ENCODE peak calls at places on chromosomes 7 and 10, in four cellular contexts. X, D, P and J are unnamed samples.

GRCh38 chr10:131725736-131726459 is 174.9 kb upstream of the PPP2R2D start:
- DNase-seq in X (no peak), D (no peak), P (no peak), J (no peak)

GRCh38 chr10:93081834-93082233 is 8.1 kb downstream of the CYP26A1 start:
- DNase-seq in X (no peak), D (no peak), P (no peak), J (peak)

GRCh38 chr10:17219024-17219423 is 9.0 kb upstream of the VIM start:
- DNase-seq in X (no peak), D (no peak), P (no peak), J (no peak)

GRCh38 chr7:123643495-123644428 is 11.9 kb upstream of the LMOD2 start:
- DNase-seq in X (no peak), D (peak), P (no peak), J (peak)

GRCh38 chr7:44969701-44970494 is 8.9 kb downstream of the MYO1G start:
- DNase-seq in X (no peak), D (no peak), P (no peak), J (no peak)

GRCh38 chr10:118840071-118840775 is 85.5 kb upstream of the CACUL1 start:
- DNase-seq in X (no peak), D (no peak), P (peak), J (no peak)

GRCh38 chr10:96606216-96606615 is 19.4 kb upstream of the TM9SF3 start:
- DNase-seq in X (no peak), D (no peak), P (no peak), J (no peak)

GRCh38 chr10:97771055-97771811 is 566 bp downstream of the SFRP5 start:
- DNase-seq in X (no peak), D (peak), P (no peak), J (no peak)

GRCh38 chr7:50660040-50660829 is 95.0 kb upstream of the DDC start:
- DNase-seq in X (no peak), D (peak), P (no peak), J (no peak)

GRCh38 chr7:136045992-136046391 is 68.8 kb upstream of the MTPN start:
- DNase-seq in X (no peak), D (no peak), P (no peak), J (no peak)

GRCh38 chr7:114086491-114086905 is 167.7 kb upstream of the PPP1R3A start:
- DNase-seq in X (no peak), D (peak), P (no peak), J (no peak)

GRCh38 chr7:46763348-46763747 is 818.6 kb downstream of the TNS3 start:
- DNase-seq in X (no peak), D (no peak), P (no peak), J (no peak)

GRCh38 chr7:8938036-8938435 is 504.6 kb downstream of the NXPH1 start:
- DNase-seq in X (no peak), D (no peak), P (no peak), J (no peak)

GRCh38 chr7:5500056-5500776 is 76.6 kb upstream of the TNRC18 start:
- DNase-seq in X (no peak), D (no peak), P (no peak), J (no peak)

GRCh38 chr10:124098575-124098974 is 5.2 kb upstream of the CHST15 start:
- DNase-seq in X (no peak), D (no peak), P (no peak), J (no peak)

GRCh38 chr7:46146454-46147255 is 225.6 kb upstream of the IGFBP3 start:
- DNase-seq in X (no peak), D (no peak), P (no peak), J (no peak)

GRCh38 chr10:129940617-129941198 is 23.4 kb downstream of the EBF3 start:
- DNase-seq in X (no peak), D (no peak), P (no peak), J (no peak)

GRCh38 chr10:87053577-87054181 is 33.6 kb downstream of the FAM25A start:
- DNase-seq in X (no peak), D (no peak), P (no peak), J (no peak)

DNA sequence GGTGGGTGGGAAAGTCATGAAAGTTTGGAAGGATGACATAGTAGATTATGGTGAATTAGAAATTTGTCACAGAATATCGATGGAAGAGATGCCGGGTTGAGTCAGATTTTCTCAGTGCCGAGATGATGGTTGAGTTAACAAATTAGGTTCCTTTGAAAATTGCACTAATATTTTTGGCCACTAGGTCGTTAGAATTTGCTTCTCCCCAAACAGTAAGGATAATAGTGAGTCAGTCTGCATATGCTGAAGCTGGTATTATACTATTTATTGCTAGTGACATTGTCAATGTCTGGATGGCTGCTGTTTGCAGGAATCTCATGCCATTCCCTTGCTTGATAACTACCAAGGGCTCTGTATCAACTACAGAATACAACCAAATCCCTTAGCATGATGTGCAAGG is 37.7 kb upstream of the MINDY3 start:
- DNase-seq in X (no peak), D (no peak), P (no peak), J (no peak)
- TF ChIP-seq HDAC2 in X (no peak), D (no peak), P (no peak), J (no peak)

DNA sequence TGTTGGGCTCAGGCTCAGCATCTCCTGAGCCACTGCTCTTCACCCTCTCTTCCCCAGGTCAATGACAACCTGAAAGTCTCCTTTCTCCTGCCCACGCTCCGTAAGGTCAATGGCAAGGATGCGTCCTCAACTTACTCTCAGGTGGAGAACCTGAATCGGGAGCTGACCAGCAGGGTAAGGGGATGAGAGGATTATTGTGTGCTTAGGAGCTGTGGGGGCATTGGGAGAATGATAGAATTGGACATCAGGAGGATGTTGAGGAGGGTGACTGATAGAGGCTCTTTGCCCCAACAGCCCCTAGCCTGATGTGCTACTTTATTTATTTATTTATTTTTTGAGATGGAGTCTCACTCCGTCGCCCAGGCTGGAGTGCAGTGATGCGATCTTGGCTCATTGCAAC is 1.3 kb downstream of the LRWD1 start:
- DNase-seq in X (no peak), D (no peak), P (no peak), J (no peak)
- TF ChIP-seq BRCA1 in X (no peak), D (no peak), P (no peak), J (no peak)

GRCh38 chr7:151483700-151483960 is 36.1 kb downstream of the RHEB start:
- DNase-seq in X (no peak), D (no peak), P (no peak), J (no peak)

GRCh38 chr7:151486074-151486473 is 33.6 kb downstream of the RHEB start:
- DNase-seq in X (no peak), D (no peak), P (no peak), J (no peak)

GRCh38 chr7:151482883-151483699 is 36.6 kb downstream of the RHEB start:
- DNase-seq in X (no peak), D (no peak), P (no peak), J (no peak)

GRCh38 chr7:151487246-151487645 is 32.4 kb downstream of the RHEB start:
- DNase-seq in X (no peak), D (no peak), P (no peak), J (no peak)

DNA sequence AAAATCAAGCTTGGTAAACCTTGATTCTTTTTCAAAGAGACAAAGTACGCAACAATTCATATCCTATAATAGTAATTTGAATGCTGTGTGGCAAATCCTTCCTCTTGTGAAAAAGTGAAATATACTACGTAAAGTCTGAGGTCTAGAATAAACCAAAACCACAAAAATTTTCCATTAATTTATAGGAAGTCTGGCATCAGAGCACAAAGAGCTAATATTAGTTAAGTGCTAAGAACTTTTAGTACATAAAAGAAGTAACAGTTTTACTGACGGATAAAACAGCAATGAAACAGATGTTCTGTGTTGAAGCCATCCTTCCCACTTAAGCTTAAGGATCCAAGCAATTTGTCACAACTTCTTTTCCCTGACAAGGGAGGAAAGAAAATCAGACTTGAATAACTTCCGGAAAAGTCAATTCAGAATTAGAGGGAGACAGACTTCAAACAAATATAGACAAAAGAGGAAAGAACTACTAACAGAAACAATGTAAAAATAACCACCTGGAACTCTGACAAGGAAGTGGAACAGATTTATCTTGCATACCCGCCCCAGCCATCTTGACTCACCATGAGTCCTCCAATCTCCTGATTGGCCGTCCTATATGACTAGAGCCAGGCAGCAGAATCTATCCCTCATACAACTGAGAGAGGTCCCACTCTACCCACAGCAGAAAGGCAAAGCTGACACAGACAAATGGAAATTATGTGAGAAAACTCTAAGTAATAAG is 34.5 kb downstream of the RHEB start:
- DNase-seq in X (no peak), D (no peak), P (peak), J (no peak)
- TF ChIP-seq CHD2 in X (no peak), D (no peak), P (no peak), J (no peak)

GRCh38 chr7:21352540-21353387 is 75.1 kb upstream of the SP4 start:
- DNase-seq in X (peak), D (no peak), P (no peak), J (no peak)
- TF ChIP-seq HDAC2 in X (no peak), D (no peak), P (no peak), J (no peak)

GRCh38 chr10:73460897-73461296 is 27.5 kb upstream of the MSS51 start:
- DNase-seq in X (no peak), D (no peak), P (no peak), J (no peak)
- TF ChIP-seq BRCA1 in X (no peak), D (no peak), P (no peak), J (no peak)

DNA sequence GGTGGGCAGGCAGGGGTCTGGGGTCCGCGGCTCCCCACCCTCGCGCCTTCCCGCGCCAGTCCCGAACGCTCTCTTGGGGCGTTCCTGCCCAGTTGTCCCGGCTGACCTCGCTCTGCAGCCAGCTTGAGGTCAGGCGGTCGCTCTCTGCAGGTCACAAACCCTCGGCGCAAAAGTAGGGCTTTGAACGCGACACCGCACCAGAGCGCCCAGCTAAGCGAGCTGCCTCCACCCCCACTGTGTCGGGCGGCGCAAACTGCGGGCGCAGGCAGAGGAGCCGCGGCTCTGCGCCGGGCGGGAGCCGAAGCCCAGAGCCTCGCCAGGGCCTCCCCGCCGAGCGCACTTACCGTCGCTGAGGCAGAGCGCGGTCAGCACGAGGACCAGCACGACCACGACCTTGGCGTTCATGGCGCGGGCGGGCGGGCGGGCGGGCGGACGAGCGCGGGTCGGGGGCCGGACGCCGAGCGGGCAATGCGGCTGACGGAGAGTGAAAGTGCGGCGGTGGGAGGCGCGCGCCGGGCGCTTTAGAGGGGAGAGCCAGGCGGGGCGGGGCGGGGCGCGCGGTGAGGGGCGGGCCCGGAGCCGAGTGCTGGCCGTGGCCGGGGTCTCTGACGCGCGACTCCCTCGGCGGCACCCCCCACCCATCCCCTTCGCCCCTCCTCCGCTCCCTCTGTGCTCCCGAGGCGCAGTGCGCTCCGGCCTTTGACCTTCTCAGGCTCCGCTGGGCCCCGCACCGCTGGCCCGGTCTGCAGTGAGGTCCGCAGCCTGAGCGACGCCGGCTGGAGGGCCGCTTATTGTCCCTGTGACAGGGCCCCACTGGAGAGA is at the start of gene CXCL12:
- DNase-seq in X (no peak), D (peak), P (no peak), J (no peak)
- TF ChIP-seq CHD2 in X (no peak), D (no peak), P (no peak), J (no peak)

GRCh38 chr7:37538945-37539344 is 90.3 kb upstream of the ELMO1 start:
- DNase-seq in X (no peak), D (no peak), P (no peak), J (no peak)

GRCh38 chr7:37536706-37537105 is 88.0 kb upstream of the ELMO1 start:
- DNase-seq in X (no peak), D (no peak), P (no peak), J (no peak)

GRCh38 chr7:37531225-37531624 is 82.6 kb upstream of the ELMO1 start:
- DNase-seq in X (no peak), D (no peak), P (no peak), J (no peak)

GRCh38 chr7:37535841-37536240 is 87.2 kb upstream of the ELMO1 start:
- DNase-seq in X (no peak), D (no peak), P (no peak), J (no peak)

GRCh38 chr7:37534893-37535610 is 86.4 kb upstream of the ELMO1 start:
- DNase-seq in X (no peak), D (no peak), P (no peak), J (no peak)
- TF ChIP-seq HDAC2 in X (no peak), D (no peak), P (no peak), J (no peak)